ENCODE peak calls at places on chromosomes 4 and X, in four cellular contexts. F is effector CD4-positive, alpha-beta T cell; H is AG04450; J is M059J. D is an unnamed sample.

GRCh38 chr4:57078685-57079521 is 31.3 kb downstream of the IGFBP7 start:
- DNase-seq in J (no peak), H (no peak), F (no peak), D (no peak)

GRCh38 chrX:10486373-10486772 is 134.0 kb downstream of the MID1 start:
- DNase-seq in J (peak), H (peak), F (no peak), D (no peak)

GRCh38 chrX:70022608-70023007 is 27.1 kb downstream of the AWAT2 start:
- DNase-seq in F (no peak), H (no peak), J (no peak), D (no peak)

GRCh38 chrX:14209034-14209433 is 179.3 kb upstream of the GEMIN8 start:
- DNase-seq in J (no peak), F (no peak), H (no peak), D (no peak)

GRCh38 chrX:136865270-136866168 is 15.0 kb downstream of the RBMX start:
- DNase-seq in H (no peak), F (no peak), J (no peak), D (no peak)

GRCh38 chr4:85901500-85901899 is 426.6 kb downstream of the ARHGAP24 start:
- DNase-seq in J (no peak), H (peak), F (no peak), D (no peak)

GRCh38 chrX:43958529-43958928 is 14.7 kb downstream of the NDP start:
- DNase-seq in F (peak), J (peak), H (peak), D (no peak)

GRCh38 chrX:115564243-115564642 is 3.3 kb downstream of the PLS3 start:
- DNase-seq in J (peak), H (no peak), F (no peak), D (no peak)

GRCh38 chrX:100363926-100364325 is 46.1 kb downstream of the PCDH19 start:
- DNase-seq in F (no peak), H (no peak), J (no peak), D (no peak)

GRCh38 chrX:40272786-40273185 is 175.0 kb upstream of the BCOR start:
- DNase-seq in J (no peak), H (no peak), F (no peak), D (no peak)

GRCh38 chrX:45517090-45517973 is 316.7 kb upstream of the DIPK2B start:
- DNase-seq in F (no peak), J (peak), H (peak), D (no peak)

GRCh38 chr4:128823025-128823661 is 13.6 kb downstream of the JADE1 start:
- DNase-seq in H (peak), F (no peak), J (peak), D (no peak)

GRCh38 chr4:13597604-13598003 is 29.9 kb downstream of the BOD1L1 start:
- DNase-seq in F (no peak), H (no peak), J (peak), D (no peak)

GRCh38 chrX:129833153-129834004 is 10.3 kb downstream of the ZDHHC9 start:
- DNase-seq in J (peak), H (peak), F (no peak), D (no peak)

GRCh38 chr4:20565075-20565721 is 135.1 kb upstream of the PACRGL start:
- DNase-seq in H (peak), F (no peak), J (peak), D (no peak)

GRCh38 chrX:49856819-49857218 is 22.5 kb upstream of the USP27X start:
- DNase-seq in F (no peak), J (no peak), H (no peak), D (no peak)

GRCh38 chrX:54481751-54482150 is 14.3 kb downstream of the FGD1 start:
- DNase-seq in F (no peak), H (no peak), J (no peak), D (no peak)

GRCh38 chr4:26015906-26016305 is 101.9 kb downstream of the SMIM20 start:
- DNase-seq in J (no peak), H (no peak), F (no peak), D (no peak)

GRCh38 chrX:12319012-12319519 is 180.8 kb downstream of the FRMPD4 start:
- DNase-seq in J (peak), H (no peak), F (no peak), D (no peak)

GRCh38 chr4:83996254-83996653 is 460.3 kb downstream of the GPAT3 start:
- DNase-seq in J (no peak), F (no peak), H (no peak), D (no peak)

GRCh38 chr4:112589207-112589606 is 47.5 kb downstream of the ZGRF1 start:
- DNase-seq in J (peak), H (no peak), F (no peak), D (no peak)

GRCh38 chr4:97576955-97577354 is 566.3 kb downstream of the STPG2 start:
- DNase-seq in H (no peak), J (peak), F (no peak), D (no peak)

GRCh38 chrX:18377802-18378201 is 23.3 kb upstream of the SCML2 start:
- DNase-seq in F (no peak), J (peak), H (no peak), D (no peak)

GRCh38 chr4:23788460-23788859 is 101.4 kb downstream of the PPARGC1A start:
- DNase-seq in J (peak), F (no peak), H (no peak), D (no peak)

GRCh38 chrX:104659037-104659744 is 93.2 kb downstream of the IL1RAPL2 start:
- DNase-seq in J (no peak), F (no peak), H (no peak), D (no peak)

GRCh38 chrX:46263494-46263893 is 281.7 kb downstream of the ZNF674 start:
- DNase-seq in H (no peak), J (peak), F (no peak), D (no peak)

GRCh38 chr4:156950950-156951349 is 20.6 kb downstream of the PDGFC start:
- DNase-seq in H (no peak), J (peak), F (no peak), D (no peak)

GRCh38 chr4:37644962-37645361 is 41.2 kb downstream of the RELL1 start:
- DNase-seq in J (no peak), F (no peak), H (peak), D (no peak)

GRCh38 chrX:17405225-17405969 is 30.4 kb downstream of the NHS start:
- DNase-seq in H (no peak), J (peak), F (no peak), D (no peak)

GRCh38 chr4:157423526-157424020 is 203.0 kb downstream of the GRIA2 start:
- DNase-seq in H (no peak), J (no peak), F (no peak), D (no peak)

GRCh38 chrX:4373777-4374176 is 660.3 kb upstream of the PRKX start:
- DNase-seq in H (no peak), J (no peak), F (no peak), D (no peak)

GRCh38 chr4:117893207-117893606 is 141.1 kb upstream of the NDST3 start:
- DNase-seq in F (no peak), H (no peak), J (no peak), D (no peak)

GRCh38 chrX:151723156-151723760 is 7.4 kb downstream of the FATE1 start:
- DNase-seq in F (no peak), J (no peak), H (no peak), D (no peak)

GRCh38 chr4:74671074-74671698 is 123.1 kb downstream of the BTC start:
- DNase-seq in J (peak), H (peak), F (no peak), D (no peak)

GRCh38 chrX:42020225-42020624 is 96.9 kb upstream of the CASK start:
- DNase-seq in F (no peak), H (no peak), J (no peak), D (no peak)

GRCh38 chrX:1576201-1577101 is 15.0 kb upstream of the AKAP17A start:
- DNase-seq in J (no peak), H (no peak), F (no peak), D (no peak)

GRCh38 chr4:187389420-187389819 is 606.2 kb upstream of the ZFP42 start:
- DNase-seq in F (no peak), H (no peak), J (no peak), D (no peak)

D was measured in GM12891.